ENCODE peak calls at places on chromosomes 11 and 22, in ten cellular contexts. S, X, R, W, Z, P, K, L, T and I are unnamed samples.
A peak's percentile ranks its signal among the peaks of the same experiment; 100 is the strongest.

GRCh38 chr22:40178417-40179409 is 988 bp downstream of the TNRC6B start:
- DNase-seq in S (no peak), X (peak; percentile 19), R (no peak), W (no peak), Z (peak; percentile 48), P (peak; percentile 17), K (peak; percentile 31), L (no peak), T (no peak), I (no peak)

GRCh38 chr11:130420478-130421198 is 7.8 kb downstream of the ADAMTS8 start:
- DNase-seq in S (peak; percentile 29), X (no peak), R (no peak), W (no peak), Z (peak; percentile 82), P (no peak), K (no peak), L (no peak), T (no peak), I (no peak)

GRCh38 chr11:124896821-124897391 is 759 bp downstream of the ROBO4 start:
- DNase-seq in S (peak; percentile 80), X (peak; percentile 11), R (peak; percentile 73), W (no peak), Z (no peak), P (no peak), K (no peak), L (no peak), T (peak; percentile 62), I (peak; percentile 76)

GRCh38 chr22:44707178-44707577 is 5.2 kb downstream of the PRR5 start:
- DNase-seq in S (no peak), X (no peak), R (no peak), W (no peak), Z (no peak), P (no peak), K (no peak), L (no peak), T (no peak), I (no peak)

GRCh38 chr11:113376156-113376555 is 11.4 kb upstream of the ANKK1 start:
- DNase-seq in S (no peak), X (no peak), R (no peak), W (no peak), Z (peak; percentile 21), P (peak; percentile 55), K (no peak), L (no peak), T (no peak), I (no peak)

GRCh38 chr11:61489833-61490585 is 18.5 kb upstream of the LRRC10B start:
- DNase-seq in S (no peak), X (no peak), R (no peak), W (no peak), Z (peak; percentile 75), P (peak; percentile 57), K (no peak), L (no peak), T (no peak), I (no peak)

GRCh38 chr11:64516226-64516625 is 74.8 kb upstream of the SLC22A12 start:
- DNase-seq in S (no peak), X (no peak), R (no peak), W (peak; percentile 32), Z (no peak), P (peak; percentile 42), K (no peak), L (no peak), T (no peak), I (no peak)

GRCh38 chr11:101583180-101584128 is at the start of gene TRPC6:
- DNase-seq in S (peak; percentile 54), X (no peak), R (peak; percentile 66), W (no peak), Z (peak; percentile 42), P (peak; percentile 33), K (peak; percentile 25), L (peak; percentile 48), T (no peak), I (no peak)

GRCh38 chr22:17368144-17368726 is 1.0 kb upstream of the CECR2 start:
- DNase-seq in S (no peak), X (no peak), R (no peak), W (no peak), Z (no peak), P (no peak), K (no peak), L (no peak), T (no peak), I (no peak)

GRCh38 chr11:35272391-35272821 is 133.4 kb downstream of the CD44 start:
- DNase-seq in S (no peak), X (no peak), R (no peak), W (peak; percentile 34), Z (no peak), P (no peak), K (no peak), L (no peak), T (no peak), I (no peak)

GRCh38 chr11:45982656-45983470 is 60.4 kb downstream of the LARGE2 start:
- DNase-seq in S (no peak), X (no peak), R (no peak), W (no peak), Z (peak; percentile 75), P (peak; percentile 27), K (peak; percentile 86), L (peak; percentile 79), T (peak; percentile 73), I (no peak)

GRCh38 chr11:102807921-102808320 is 10.0 kb upstream of the MMP1 start:
- DNase-seq in S (no peak), X (no peak), R (no peak), W (no peak), Z (peak; percentile 31), P (peak; percentile 31), K (peak; percentile 9), L (no peak), T (no peak), I (no peak)
- H3K27ac ChIP-seq in S (no peak overlapping the region), X (no peak overlapping the region), R (no peak overlapping the region), W (no peak overlapping the region), Z (no peak overlapping the region), P (no peak overlapping the region), K (no peak overlapping the region), L (no peak overlapping the region), T (no peak overlapping the region), I (no peak overlapping the region)

GRCh38 chr22:24466831-24467249 is 28.3 kb upstream of the UPB1 start:
- DNase-seq in S (no peak), X (peak; percentile 36), R (no peak), W (peak; percentile 71), Z (peak; percentile 77), P (no peak), K (peak; percentile 93), L (peak; percentile 33), T (no peak), I (no peak)

GRCh38 chr22:24465975-24466374 is 29.2 kb upstream of the UPB1 start:
- DNase-seq in S (no peak), X (no peak), R (no peak), W (no peak), Z (no peak), P (no peak), K (no peak), L (no peak), T (no peak), I (no peak)

GRCh38 chr22:24471570-24471969 is 23.6 kb upstream of the UPB1 start:
- DNase-seq in S (peak; percentile 81), X (peak; percentile 75), R (peak; percentile 80), W (no peak), Z (peak; percentile 76), P (no peak), K (peak; percentile 90), L (peak; percentile 59), T (peak; percentile 67), I (no peak)

GRCh38 chr22:24465566-24465965 is 29.6 kb upstream of the UPB1 start:
- DNase-seq in S (no peak), X (no peak), R (no peak), W (no peak), Z (peak; percentile 35), P (no peak), K (peak; percentile 95), L (no peak), T (no peak), I (no peak)

GRCh38 chr22:24467340-24467739 is 27.8 kb upstream of the UPB1 start:
- DNase-seq in S (no peak), X (no peak), R (no peak), W (peak; percentile 25), Z (no peak), P (no peak), K (no peak), L (no peak), T (no peak), I (no peak)
- TF ChIP-seq CTCF in S (no peak), X (no peak), R (no peak), W (no peak), Z (no peak), P (no peak), K (no peak), L (no peak), T (no peak), I (no peak)

GRCh38 chr11:2416765-2417164 is 16.2 kb downstream of the TSSC4 start:
- DNase-seq in S (no peak), X (no peak), R (no peak), W (no peak), Z (no peak), P (no peak), K (no peak), L (no peak), T (no peak), I (no peak)
- H3K27ac ChIP-seq in S (no peak overlapping the region), X (no peak overlapping the region), R (no peak overlapping the region), W (no peak overlapping the region), Z (no peak overlapping the region), P (no peak overlapping the region), K (no peak overlapping the region), L (no peak overlapping the region), T (no peak overlapping the region), I (no peak overlapping the region)

GRCh38 chr11:22733849-22734248 is 67.4 kb downstream of the GAS2 start:
- DNase-seq in S (no peak), X (no peak), R (no peak), W (no peak), Z (no peak), P (no peak), K (no peak), L (no peak), T (no peak), I (no peak)

GRCh38 chr11:22733433-22733832 is 67.0 kb downstream of the GAS2 start:
- DNase-seq in S (no peak), X (no peak), R (no peak), W (no peak), Z (no peak), P (no peak), K (no peak), L (no peak), T (no peak), I (no peak)

GRCh38 chr11:22728600-22729394 is 62.4 kb downstream of the GAS2 start:
- DNase-seq in S (no peak), X (no peak), R (no peak), W (no peak), Z (no peak), P (no peak), K (no peak), L (no peak), T (no peak), I (no peak)

GRCh38 chr11:22732588-22732987 is 66.2 kb downstream of the GAS2 start:
- DNase-seq in S (no peak), X (no peak), R (no peak), W (no peak), Z (no peak), P (no peak), K (no peak), L (no peak), T (no peak), I (no peak)

DNA sequence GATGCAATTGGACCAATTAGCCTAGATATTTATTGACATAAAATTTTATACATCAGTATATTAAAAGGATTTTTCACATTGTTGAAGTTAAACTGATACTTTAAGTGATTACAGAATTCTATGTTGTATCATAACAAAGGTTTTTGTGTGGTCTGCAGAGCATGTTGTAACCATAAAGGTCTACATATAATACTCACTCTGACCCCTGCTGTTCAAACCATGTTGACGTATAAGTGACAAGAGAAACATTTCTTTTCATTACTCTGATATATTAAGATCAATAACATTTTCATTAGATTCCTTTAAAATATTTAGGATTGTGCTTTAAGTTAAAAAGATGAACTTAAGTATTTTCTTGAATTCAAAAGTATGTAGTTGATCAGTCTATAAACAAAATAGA is 63.9 kb downstream of the GAS2 start:
- DNase-seq in S (no peak), X (no peak), R (no peak), W (no peak), Z (peak; percentile 23), P (no peak), K (no peak), L (no peak), T (no peak), I (no peak)
- TF ChIP-seq CTCF in S (peak; percentile 52), X (no peak), R (no peak), W (no peak), Z (no peak), P (no peak), K (peak; percentile 27), L (no peak), T (no peak), I (no peak)